ENCODE peak calls at places on chromosomes 11 and 22, in seven cellular contexts. One of them, this sample, is unnamed.

GRCh38 chr11:59076876-59077571 is 9.1 kb upstream of the GLYATL1B start:
- ATAC-seq in memory B cell: peak
- ATAC-seq in Right ventricle myocardium superior: no peak
- ATAC-seq in right cardiac atrium: no peak
- ATAC-seq in foreskin keratinocyte: no peak
- ATAC-seq in aorta: peak
- ATAC-seq in central memory CD8-positive, alpha-beta T cell: no peak
- ATAC-seq in this sample: no peak

GRCh38 chr22:48753752-48754517 is 1073.7 kb downstream of the BRD1 start:
- ATAC-seq in foreskin keratinocyte: no peak
- ATAC-seq in memory B cell: no peak
- ATAC-seq in Right ventricle myocardium superior: no peak
- ATAC-seq in central memory CD8-positive, alpha-beta T cell: no peak
- ATAC-seq in aorta: no peak
- ATAC-seq in right cardiac atrium: no peak
- ATAC-seq in this sample: no peak

GRCh38 chr11:38680166-38680565 is 2082.1 kb upstream of the RAG2 start:
- ATAC-seq in Right ventricle myocardium superior: no peak
- ATAC-seq in memory B cell: no peak
- ATAC-seq in foreskin keratinocyte: no peak
- ATAC-seq in aorta: no peak
- ATAC-seq in right cardiac atrium: no peak
- ATAC-seq in central memory CD8-positive, alpha-beta T cell: no peak
- ATAC-seq in this sample: no peak

GRCh38 chr22:17795661-17796548 is 21.6 kb upstream of the BID start:
- ATAC-seq in aorta: no peak
- ATAC-seq in Right ventricle myocardium superior: no peak
- ATAC-seq in central memory CD8-positive, alpha-beta T cell: no peak
- ATAC-seq in right cardiac atrium: no peak
- ATAC-seq in memory B cell: peak
- ATAC-seq in foreskin keratinocyte: no peak
- ATAC-seq in this sample: no peak

GRCh38 chr11:134014502-134014901 is 54.4 kb upstream of the JAM3 start:
- ATAC-seq in Right ventricle myocardium superior: peak
- ATAC-seq in right cardiac atrium: peak
- ATAC-seq in aorta: no peak
- ATAC-seq in memory B cell: no peak
- ATAC-seq in foreskin keratinocyte: peak
- ATAC-seq in central memory CD8-positive, alpha-beta T cell: no peak
- ATAC-seq in this sample: peak

GRCh38 chr22:46262449-46263207 is 515 bp downstream of the PKDREJ start:
- ATAC-seq in right cardiac atrium: peak
- ATAC-seq in central memory CD8-positive, alpha-beta T cell: no peak
- ATAC-seq in memory B cell: peak
- ATAC-seq in Right ventricle myocardium superior: peak
- ATAC-seq in foreskin keratinocyte: peak
- ATAC-seq in aorta: peak
- ATAC-seq in this sample: peak

GRCh38 chr11:132060546-132060945 is 690.1 kb downstream of the NTM start:
- ATAC-seq in central memory CD8-positive, alpha-beta T cell: no peak
- ATAC-seq in Right ventricle myocardium superior: no peak
- ATAC-seq in memory B cell: no peak
- ATAC-seq in right cardiac atrium: no peak
- ATAC-seq in aorta: no peak
- ATAC-seq in foreskin keratinocyte: no peak
- ATAC-seq in this sample: no peak

GRCh38 chr11:114787126-114787525 is 108.8 kb downstream of the NXPE2 start:
- ATAC-seq in foreskin keratinocyte: no peak
- ATAC-seq in memory B cell: no peak
- ATAC-seq in right cardiac atrium: no peak
- ATAC-seq in aorta: no peak
- ATAC-seq in Right ventricle myocardium superior: no peak
- ATAC-seq in central memory CD8-positive, alpha-beta T cell: no peak
- ATAC-seq in this sample: no peak

GRCh38 chr22:21651521-21652009 is 9.5 kb downstream of the SDF2L1 start:
- ATAC-seq in Right ventricle myocardium superior: peak
- ATAC-seq in central memory CD8-positive, alpha-beta T cell: peak
- ATAC-seq in memory B cell: peak
- ATAC-seq in aorta: peak
- ATAC-seq in foreskin keratinocyte: peak
- ATAC-seq in right cardiac atrium: peak
- ATAC-seq in this sample: peak

GRCh38 chr11:102378818-102379217 is 31.8 kb downstream of the BIRC2 start:
- ATAC-seq in Right ventricle myocardium superior: no peak
- ATAC-seq in central memory CD8-positive, alpha-beta T cell: no peak
- ATAC-seq in foreskin keratinocyte: no peak
- ATAC-seq in right cardiac atrium: no peak
- ATAC-seq in memory B cell: no peak
- ATAC-seq in aorta: no peak
- ATAC-seq in this sample: no peak

GRCh38 chr11:26649884-26650283 is 72.0 kb downstream of the SLC5A12 start:
- ATAC-seq in Right ventricle myocardium superior: peak
- ATAC-seq in central memory CD8-positive, alpha-beta T cell: no peak
- ATAC-seq in foreskin keratinocyte: peak
- ATAC-seq in aorta: peak
- ATAC-seq in memory B cell: no peak
- ATAC-seq in right cardiac atrium: peak
- ATAC-seq in this sample: peak

GRCh38 chr22:24593810-24594568 is 1.1 kb upstream of the LRRC75B start:
- ATAC-seq in foreskin keratinocyte: no peak
- ATAC-seq in memory B cell: no peak
- ATAC-seq in Right ventricle myocardium superior: no peak
- ATAC-seq in central memory CD8-positive, alpha-beta T cell: no peak
- ATAC-seq in aorta: no peak
- ATAC-seq in right cardiac atrium: no peak
- ATAC-seq in this sample: no peak

GRCh38 chr11:20089357-20089756 is 70.9 kb downstream of the DBX1 start:
- ATAC-seq in right cardiac atrium: no peak
- ATAC-seq in central memory CD8-positive, alpha-beta T cell: no peak
- ATAC-seq in aorta: no peak
- ATAC-seq in Right ventricle myocardium superior: no peak
- ATAC-seq in foreskin keratinocyte: no peak
- ATAC-seq in memory B cell: peak
- ATAC-seq in this sample: no peak

GRCh38 chr11:65428578-65429068 is 6.0 kb downstream of the NEAT1 start:
- ATAC-seq in central memory CD8-positive, alpha-beta T cell: no peak
- ATAC-seq in Right ventricle myocardium superior: peak
- ATAC-seq in right cardiac atrium: no peak
- ATAC-seq in aorta: no peak
- ATAC-seq in memory B cell: no peak
- ATAC-seq in foreskin keratinocyte: peak
- ATAC-seq in this sample: no peak

GRCh38 chr11:112627588-112628045 is 333.6 kb upstream of the NCAM1 start:
- ATAC-seq in memory B cell: no peak
- ATAC-seq in central memory CD8-positive, alpha-beta T cell: no peak
- ATAC-seq in Right ventricle myocardium superior: no peak
- ATAC-seq in right cardiac atrium: no peak
- ATAC-seq in aorta: no peak
- ATAC-seq in foreskin keratinocyte: peak
- ATAC-seq in this sample: no peak

GRCh38 chr11:2892215-2893020 is 6.8 kb upstream of the CDKN1C start:
- ATAC-seq in central memory CD8-positive, alpha-beta T cell: peak
- ATAC-seq in foreskin keratinocyte: peak
- ATAC-seq in aorta: peak
- ATAC-seq in Right ventricle myocardium superior: peak
- ATAC-seq in right cardiac atrium: peak
- ATAC-seq in memory B cell: peak
- ATAC-seq in this sample: peak

GRCh38 chr11:12691473-12691872 is 17.3 kb downstream of the TEAD1 start:
- ATAC-seq in memory B cell: no peak
- ATAC-seq in right cardiac atrium: no peak
- ATAC-seq in aorta: no peak
- ATAC-seq in Right ventricle myocardium superior: no peak
- ATAC-seq in foreskin keratinocyte: no peak
- ATAC-seq in central memory CD8-positive, alpha-beta T cell: no peak
- ATAC-seq in this sample: no peak

GRCh38 chr22:44623771-44624510 is 78.1 kb upstream of the PRR5 start:
- ATAC-seq in central memory CD8-positive, alpha-beta T cell: no peak
- ATAC-seq in Right ventricle myocardium superior: peak
- ATAC-seq in aorta: no peak
- ATAC-seq in foreskin keratinocyte: peak
- ATAC-seq in right cardiac atrium: peak
- ATAC-seq in memory B cell: peak
- ATAC-seq in this sample: no peak

GRCh38 chr11:10075141-10075540 is 218.9 kb downstream of the SBF2 start:
- ATAC-seq in memory B cell: no peak
- ATAC-seq in Right ventricle myocardium superior: no peak
- ATAC-seq in aorta: no peak
- ATAC-seq in right cardiac atrium: no peak
- ATAC-seq in foreskin keratinocyte: no peak
- ATAC-seq in central memory CD8-positive, alpha-beta T cell: no peak
- ATAC-seq in this sample: no peak

GRCh38 chr11:128711136-128711535 is 17.3 kb downstream of the FLI1 start:
- ATAC-seq in foreskin keratinocyte: peak
- ATAC-seq in right cardiac atrium: no peak
- ATAC-seq in Right ventricle myocardium superior: no peak
- ATAC-seq in memory B cell: no peak
- ATAC-seq in aorta: no peak
- ATAC-seq in central memory CD8-positive, alpha-beta T cell: no peak
- ATAC-seq in this sample: no peak

GRCh38 chr11:95108159-95108611 is 18.5 kb downstream of the ENDOD1 start:
- ATAC-seq in memory B cell: no peak
- ATAC-seq in aorta: peak
- ATAC-seq in central memory CD8-positive, alpha-beta T cell: no peak
- ATAC-seq in right cardiac atrium: peak
- ATAC-seq in foreskin keratinocyte: peak
- ATAC-seq in Right ventricle myocardium superior: peak
- ATAC-seq in this sample: peak

GRCh38 chr11:123544631-123545375 is 109.6 kb downstream of the SCN3B start:
- ATAC-seq in memory B cell: no peak
- ATAC-seq in right cardiac atrium: no peak
- ATAC-seq in foreskin keratinocyte: no peak
- ATAC-seq in aorta: peak
- ATAC-seq in Right ventricle myocardium superior: peak
- ATAC-seq in central memory CD8-positive, alpha-beta T cell: no peak
- ATAC-seq in this sample: no peak

GRCh38 chr11:100791873-100792272 is 104.8 kb downstream of the ARHGAP42 start:
- ATAC-seq in central memory CD8-positive, alpha-beta T cell: no peak
- ATAC-seq in right cardiac atrium: peak
- ATAC-seq in foreskin keratinocyte: peak
- ATAC-seq in aorta: no peak
- ATAC-seq in memory B cell: no peak
- ATAC-seq in Right ventricle myocardium superior: peak
- ATAC-seq in this sample: no peak

GRCh38 chr11:28877366-28877765 is 769.2 kb downstream of the METTL15 start:
- ATAC-seq in central memory CD8-positive, alpha-beta T cell: no peak
- ATAC-seq in foreskin keratinocyte: no peak
- ATAC-seq in right cardiac atrium: no peak
- ATAC-seq in aorta: no peak
- ATAC-seq in memory B cell: no peak
- ATAC-seq in Right ventricle myocardium superior: no peak
- ATAC-seq in this sample: no peak

GRCh38 chr11:117799634-117800033 is 2.6 kb upstream of the DSCAML1 start:
- ATAC-seq in aorta: no peak
- ATAC-seq in Right ventricle myocardium superior: no peak
- ATAC-seq in memory B cell: no peak
- ATAC-seq in foreskin keratinocyte: no peak
- ATAC-seq in right cardiac atrium: no peak
- ATAC-seq in central memory CD8-positive, alpha-beta T cell: no peak
- ATAC-seq in this sample: no peak

GRCh38 chr22:27482414-27482813 is 319.1 kb downstream of the MN1 start:
- ATAC-seq in foreskin keratinocyte: no peak
- ATAC-seq in central memory CD8-positive, alpha-beta T cell: no peak
- ATAC-seq in aorta: no peak
- ATAC-seq in Right ventricle myocardium superior: no peak
- ATAC-seq in right cardiac atrium: no peak
- ATAC-seq in memory B cell: no peak
- ATAC-seq in this sample: peak

GRCh38 chr11:12729941-12730340 is 55.7 kb downstream of the TEAD1 start:
- ATAC-seq in right cardiac atrium: no peak
- ATAC-seq in aorta: no peak
- ATAC-seq in foreskin keratinocyte: no peak
- ATAC-seq in Right ventricle myocardium superior: no peak
- ATAC-seq in central memory CD8-positive, alpha-beta T cell: no peak
- ATAC-seq in memory B cell: no peak
- ATAC-seq in this sample: no peak

GRCh38 chr22:41445171-41446056 is 1.2 kb downstream of the TOB2 start:
- ATAC-seq in aorta: no peak
- ATAC-seq in Right ventricle myocardium superior: no peak
- ATAC-seq in central memory CD8-positive, alpha-beta T cell: no peak
- ATAC-seq in memory B cell: no peak
- ATAC-seq in foreskin keratinocyte: no peak
- ATAC-seq in right cardiac atrium: no peak
- ATAC-seq in this sample: no peak

GRCh38 chr22:19057539-19057938 is 64.7 kb downstream of the DGCR2 start:
- ATAC-seq in right cardiac atrium: no peak
- ATAC-seq in Right ventricle myocardium superior: no peak
- ATAC-seq in aorta: no peak
- ATAC-seq in memory B cell: no peak
- ATAC-seq in foreskin keratinocyte: no peak
- ATAC-seq in central memory CD8-positive, alpha-beta T cell: no peak
- ATAC-seq in this sample: no peak

GRCh38 chr22:22709719-22710445 is 65.5 kb downstream of the GGTLC2 start:
- ATAC-seq in aorta: no peak
- ATAC-seq in right cardiac atrium: no peak
- ATAC-seq in Right ventricle myocardium superior: no peak
- ATAC-seq in central memory CD8-positive, alpha-beta T cell: no peak
- ATAC-seq in memory B cell: no peak
- ATAC-seq in foreskin keratinocyte: no peak
- ATAC-seq in this sample: no peak

GRCh38 chr11:133064152-133064877 is 468.0 kb downstream of the OPCML start:
- ATAC-seq in memory B cell: no peak
- ATAC-seq in right cardiac atrium: peak
- ATAC-seq in central memory CD8-positive, alpha-beta T cell: no peak
- ATAC-seq in Right ventricle myocardium superior: peak
- ATAC-seq in foreskin keratinocyte: peak
- ATAC-seq in aorta: peak
- ATAC-seq in this sample: peak

GRCh38 chr22:26377170-26377825 is 51.8 kb upstream of the ASPHD2 start:
- ATAC-seq in foreskin keratinocyte: no peak
- ATAC-seq in aorta: no peak
- ATAC-seq in memory B cell: peak
- ATAC-seq in central memory CD8-positive, alpha-beta T cell: no peak
- ATAC-seq in right cardiac atrium: no peak
- ATAC-seq in Right ventricle myocardium superior: no peak
- ATAC-seq in this sample: no peak

GRCh38 chr11:128582496-128583366 is 4.6 kb downstream of the ETS1 start:
- ATAC-seq in aorta: no peak
- ATAC-seq in Right ventricle myocardium superior: peak
- ATAC-seq in memory B cell: no peak
- ATAC-seq in right cardiac atrium: peak
- ATAC-seq in central memory CD8-positive, alpha-beta T cell: no peak
- ATAC-seq in foreskin keratinocyte: peak
- ATAC-seq in this sample: no peak

GRCh38 chr11:5174934-5175333 is 20.4 kb upstream of the OR52A1 start:
- ATAC-seq in Right ventricle myocardium superior: no peak
- ATAC-seq in aorta: no peak
- ATAC-seq in right cardiac atrium: no peak
- ATAC-seq in foreskin keratinocyte: no peak
- ATAC-seq in memory B cell: no peak
- ATAC-seq in central memory CD8-positive, alpha-beta T cell: no peak
- ATAC-seq in this sample: no peak

GRCh38 chr22:29018293-29019189 is 43.1 kb downstream of the C22orf31 start:
- ATAC-seq in Right ventricle myocardium superior: no peak
- ATAC-seq in memory B cell: no peak
- ATAC-seq in aorta: no peak
- ATAC-seq in central memory CD8-positive, alpha-beta T cell: no peak
- ATAC-seq in foreskin keratinocyte: no peak
- ATAC-seq in right cardiac atrium: no peak
- ATAC-seq in this sample: no peak

This sample was measured in gastroesophageal sphincter.